ENCODE peak calls at places on chromosomes 13 and 19, in seven cellular contexts. M is astrocyte of the cerebellum, E is T-helper 1 cell, W is iris pigment epithelial cell, N is AG10803, X is osteocyte, H is AG09319. D is an unnamed sample.

GRCh38 chr19:44847144-44848035 is 1.3 kb downstream of the NECTIN2 start:
- DNase-seq in M (no peak), E (no peak), W (peak), N (peak), X (peak), H (no peak), D (no peak)

GRCh38 chr13:113115363-113116205 is 7.0 kb upstream of the F10 start:
- DNase-seq in M (no peak), E (no peak), W (no peak), N (no peak), X (peak), H (no peak), D (no peak)

GRCh38 chr13:94433055-94433947 is 46.2 kb downstream of the DCT start:
- DNase-seq in M (no peak), E (no peak), W (no peak), N (no peak), X (no peak), H (no peak), D (no peak)

GRCh38 chr19:18869231-18869575 is 26.8 kb downstream of the CERS1 start:
- DNase-seq in M (no peak), E (no peak), W (no peak), N (no peak), X (no peak), H (no peak), D (no peak)

GRCh38 chr13:24982333-24982999 is 113.5 kb upstream of the PABPC3 start:
- DNase-seq in M (no peak), E (no peak), W (no peak), N (no peak), X (no peak), H (no peak), D (no peak)

GRCh38 chr13:44169018-44169909 is 204.4 kb upstream of the SERP2 start:
- DNase-seq in M (no peak), E (no peak), W (no peak), N (peak), X (no peak), H (no peak), D (no peak)

GRCh38 chr13:79373916-79374315 is 32.1 kb downstream of the RBM26 start:
- DNase-seq in M (no peak), E (no peak), W (no peak), N (no peak), X (no peak), H (no peak), D (no peak)

GRCh38 chr13:46341112-46341711 is 45.8 kb downstream of the RUBCNL start:
- DNase-seq in M (peak), E (no peak), W (peak), N (peak), X (peak), H (no peak), D (peak)

GRCh38 chr19:43782311-43782660 is 1.5 kb upstream of the KCNN4 start:
- DNase-seq in M (no peak), E (no peak), W (no peak), N (no peak), X (no peak), H (no peak), D (no peak)

GRCh38 chr19:54231077-54231931 is 8.5 kb upstream of the LILRB3 start:
- DNase-seq in M (peak), E (peak), W (peak), N (peak), X (peak), H (peak), D (peak)

GRCh38 chr13:104823071-104823470 is 1712.4 kb downstream of the EFNB2 start:
- DNase-seq in M (no peak), E (no peak), W (no peak), N (no peak), X (no peak), H (no peak), D (no peak)

GRCh38 chr19:7970716-7971448 is 27.4 kb upstream of the TIMM44 start:
- DNase-seq in M (peak), E (no peak), W (peak), N (peak), X (no peak), H (no peak), D (no peak)

GRCh38 chr19:5052515-5052914 is 83.6 kb downstream of the KDM4B start:
- DNase-seq in M (no peak), E (no peak), W (no peak), N (no peak), X (no peak), H (no peak), D (no peak)

GRCh38 chr19:48966541-48967345 is 1.6 kb downstream of the FTL start:
- DNase-seq in M (no peak), E (no peak), W (no peak), N (no peak), X (no peak), H (no peak), D (no peak)

GRCh38 chr13:96075953-96076543 is 13.9 kb upstream of the HS6ST3 start:
- DNase-seq in M (no peak), E (no peak), W (peak), N (peak), X (no peak), H (no peak), D (no peak)

GRCh38 chr19:2633693-2634075 is 68.8 kb downstream of the GNG7 start:
- DNase-seq in M (no peak), E (no peak), W (no peak), N (no peak), X (no peak), H (no peak), D (no peak)

GRCh38 chr13:26540319-26540718 is 17.2 kb upstream of the WASF3 start:
- DNase-seq in M (no peak), E (no peak), W (no peak), N (no peak), X (no peak), H (no peak), D (no peak)

GRCh38 chr19:48271531-48272151 is 1.8 kb downstream of the ZNF114 start:
- DNase-seq in M (no peak), E (no peak), W (peak), N (peak), X (no peak), H (no peak), D (no peak)

GRCh38 chr19:9075064-9075964 is 11.5 kb upstream of the OR1M1 start:
- DNase-seq in M (peak), E (no peak), W (peak), N (peak), X (peak), H (peak), D (peak)

GRCh38 chr19:50720921-50721291 is 1.3 kb upstream of the SHANK1 start:
- DNase-seq in M (no peak), E (no peak), W (no peak), N (peak), X (no peak), H (peak), D (no peak)

GRCh38 chr13:94061316-94061715 is 418.2 kb downstream of the DCT start:
- DNase-seq in M (no peak), E (no peak), W (peak), N (peak), X (no peak), H (peak), D (no peak)

GRCh38 chr19:38596057-38596981 is 21.4 kb downstream of the MAP4K1 start:
- DNase-seq in M (no peak), E (no peak), W (peak), N (no peak), X (no peak), H (no peak), D (no peak)

GRCh38 chr19:58261600-58261967 is 17.2 kb upstream of the ZNF8 start:
- DNase-seq in M (no peak), E (no peak), W (no peak), N (no peak), X (no peak), H (no peak), D (no peak)

GRCh38 chr19:14113762-14114414 is 3.7 kb downstream of the PRKACA start:
- DNase-seq in M (no peak), E (peak), W (no peak), N (no peak), X (no peak), H (no peak), D (no peak)

GRCh38 chr13:28138012-28138755 is at the start of gene PAN3:
- DNase-seq in M (peak), E (peak), W (peak), N (peak), X (peak), H (peak), D (peak)

GRCh38 chr19:36488816-36489138 is 584 bp downstream of the ZNF566 start:
- DNase-seq in M (no peak), E (no peak), W (no peak), N (peak), X (no peak), H (no peak), D (no peak)

GRCh38 chr13:98118865-98119264 is 24.0 kb upstream of the FARP1 start:
- DNase-seq in M (no peak), E (no peak), W (no peak), N (no peak), X (no peak), H (no peak), D (no peak)

GRCh38 chr13:31945202-31945978 is 86.2 kb upstream of the FRY start:
- DNase-seq in M (peak), E (no peak), W (peak), N (peak), X (no peak), H (peak), D (no peak)

GRCh38 chr13:25699600-25699999 is 327.8 kb downstream of the ATP8A2 start:
- DNase-seq in M (peak), E (no peak), W (no peak), N (no peak), X (no peak), H (no peak), D (no peak)

GRCh38 chr19:32744555-32745325 is 25.2 kb downstream of the TDRD12 start:
- DNase-seq in M (no peak), E (no peak), W (no peak), N (no peak), X (no peak), H (no peak), D (no peak)

GRCh38 chr13:19148561-19148960 is 33.1 kb downstream of the TUBA3C start:
- DNase-seq in M (no peak), E (no peak), W (no peak), N (no peak), X (no peak), H (no peak), D (no peak)

GRCh38 chr13:77310161-77310560 is 16.7 kb downstream of the MYCBP2 start:
- DNase-seq in M (no peak), E (no peak), W (no peak), N (no peak), X (no peak), H (no peak), D (no peak)

D was measured in brain pericyte.